ENCODE peak calls at places on chromosomes 13 and 19, in four cellular contexts. F, V, M and Z are unnamed samples.

GRCh38 chr13:95523598-95523997 is 28.9 kb upstream of the CLDN10 start:
- DNase-seq in F (no peak), V (no peak), M (no peak), Z (no peak)

GRCh38 chr19:15551183-15552004 is 43.1 kb downstream of the CYP4F22 start:
- DNase-seq in F (peak; percentile 78), V (no peak), M (peak; percentile 65), Z (no peak)

GRCh38 chr19:43668406-43669158 is 1.4 kb downstream of the PLAUR start:
- DNase-seq in F (peak; percentile 97), V (peak; percentile 87), M (peak; percentile 97), Z (peak; percentile 99)

GRCh38 chr19:35249848-35250711 is 1.3 kb downstream of the LSR start:
- DNase-seq in F (peak; percentile 5), V (no peak), M (no peak), Z (peak; percentile 27)

GRCh38 chr13:21897140-21897539 is 226.3 kb downstream of the FGF9 start:
- DNase-seq in F (no peak), V (no peak), M (no peak), Z (no peak)

GRCh38 chr19:49421039-49421877 is 2.0 kb downstream of the PTH2 start:
- DNase-seq in F (peak; percentile 60), V (no peak), M (peak; percentile 67), Z (peak; percentile 72)

GRCh38 chr13:76812971-76813691 is 73.1 kb downstream of the KCTD12 start:
- DNase-seq in F (no peak), V (no peak), M (peak; percentile 68), Z (no peak)

GRCh38 chr19:14565298-14565679 is 6.6 kb downstream of the NDUFB7 start:
- DNase-seq in F (no peak), V (no peak), M (peak; percentile 58), Z (no peak)

GRCh38 chr13:30026093-30026492 is 175.7 kb upstream of the UBL3 start:
- DNase-seq in F (no peak), V (no peak), M (no peak), Z (no peak)

GRCh38 chr19:9531933-9532332 is 6.5 kb downstream of the ZNF426 start:
- DNase-seq in F (no peak), V (no peak), M (no peak), Z (no peak)

GRCh38 chr13:41017153-41017552 is 2.0 kb downstream of the ELF1 start:
- DNase-seq in F (peak; percentile 32), V (peak; percentile 52), M (no peak), Z (no peak)

GRCh38 chr13:42395066-42395821 is 123.3 kb downstream of the AKAP11 start:
- DNase-seq in F (peak; percentile 63), V (no peak), M (no peak), Z (no peak)

GRCh38 chr19:55391191-55391670 is 5.5 kb downstream of the RPL28 start:
- DNase-seq in F (no peak), V (no peak), M (no peak), Z (no peak)